ENCODE peak calls at places on chromosomes 13 and 19, in six cellular contexts. G, O, V, B, M and A are unnamed samples.

GRCh38 chr13:79349011-79349410 is 57.0 kb downstream of the RBM26 start:
- DNase-seq in M (no peak), O (no peak), G (no peak), B (no peak), V (no peak), A (no peak)

GRCh38 chr13:77384999-77385398 is 58.1 kb upstream of the MYCBP2 start:
- DNase-seq in V (no peak), G (no peak), O (no peak), M (no peak), B (no peak), A (no peak)

GRCh38 chr13:108734676-108735075 is 105.3 kb downstream of the MYO16 start:
- DNase-seq in V (peak), M (no peak), B (no peak), O (no peak), G (no peak), A (no peak)

GRCh38 chr19:1651061-1651547 is 1.3 kb downstream of the TCF3 start:
- DNase-seq in B (no peak), M (no peak), G (peak), V (peak), O (peak), A (no peak)

GRCh38 chr13:47306991-47307390 is 410.1 kb upstream of the HTR2A start:
- DNase-seq in V (no peak), G (no peak), M (no peak), O (no peak), B (no peak), A (no peak)

GRCh38 chr19:31675187-31675913 is 326.1 kb upstream of the TSHZ3 start:
- DNase-seq in B (peak), M (no peak), O (no peak), V (no peak), G (no peak), A (no peak)

GRCh38 chr13:29570058-29570654 is 25.3 kb downstream of the SLC7A1 start:
- DNase-seq in B (no peak), M (no peak), G (no peak), V (no peak), O (no peak), A (no peak)

GRCh38 chr19:48815870-48816501 is 5.2 kb upstream of the BCAT2 start:
- DNase-seq in M (no peak), G (no peak), O (no peak), B (no peak), V (peak), A (no peak)

GRCh38 chr13:110788778-110789177 is 75.3 kb downstream of the ING1 start:
- DNase-seq in B (no peak), V (no peak), G (no peak), O (no peak), M (no peak), A (no peak)

GRCh38 chr13:28492527-28493367 is 2.2 kb downstream of the FLT1 start:
- DNase-seq in G (no peak), B (no peak), M (no peak), V (peak), O (peak), A (no peak)

GRCh38 chr19:34639491-34640085 is 37.4 kb downstream of the SCGB2B2 start:
- DNase-seq in B (peak), G (peak), O (peak), V (peak), M (peak), A (no peak)

GRCh38 chr19:42288881-42289555 is 12.9 kb upstream of the PRR19 start:
- DNase-seq in V (no peak), O (no peak), B (no peak), M (no peak), G (no peak), A (no peak)

GRCh38 chr13:24050292-24050711 is 110.2 kb upstream of the SPATA13 start:
- DNase-seq in G (no peak), O (no peak), V (no peak), B (no peak), M (no peak), A (no peak)

GRCh38 chr13:24176351-24177101 is 16.0 kb downstream of the SPATA13 start:
- DNase-seq in M (no peak), G (no peak), B (no peak), V (no peak), O (no peak), A (no peak)